ENCODE peak calls at places on chromosome 2, in ten cellular contexts. U, A, F, B, N, V, M, E, K and D are unnamed samples.

GRCh38 chr2:46780801-46781445 is 134.7 kb downstream of the MCFD2 start:
- DNase-seq in U (peak), A (no peak), F (peak), B (peak), N (no peak), V (no peak), M (no peak), E (no peak), K (no peak), D (no peak)

GRCh38 chr2:137173514-137173913 is 408.2 kb downstream of the THSD7B start:
- DNase-seq in U (peak), A (peak), F (peak), B (no peak), N (no peak), V (no peak), M (no peak), E (no peak), K (no peak), D (no peak)

GRCh38 chr2:74513605-74514367 is 464 bp upstream of the TLX2 start:
- DNase-seq in U (no peak), A (no peak), F (no peak), B (no peak), N (no peak), V (no peak), M (no peak), E (peak), K (peak), D (no peak)

GRCh38 chr2:45904267-45904921 is 252.9 kb downstream of the PRKCE start:
- DNase-seq in U (no peak), A (no peak), F (peak), B (no peak), N (no peak), V (no peak), M (no peak), E (no peak), K (peak), D (no peak)

GRCh38 chr2:70467831-70468810 is 85.5 kb downstream of the TGFA start:
- DNase-seq in U (no peak), A (no peak), F (no peak), B (no peak), N (no peak), V (no peak), M (no peak), E (no peak), K (no peak), D (no peak)

GRCh38 chr2:14903709-14904374 is 271.3 kb downstream of the LRATD1 start:
- DNase-seq in U (peak), A (peak), F (no peak), B (peak), N (no peak), V (peak), M (no peak), E (peak), K (peak), D (no peak)

GRCh38 chr2:10167316-10167715 is 44.8 kb downstream of the RRM2 start:
- DNase-seq in U (no peak), A (no peak), F (no peak), B (no peak), N (no peak), V (no peak), M (no peak), E (no peak), K (no peak), D (no peak)

GRCh38 chr2:142961202-142961601 is 83.7 kb downstream of the KYNU start:
- DNase-seq in U (no peak), A (no peak), F (no peak), B (no peak), N (no peak), V (no peak), M (no peak), E (no peak), K (no peak), D (no peak)

GRCh38 chr2:136363921-136364320 is 246.0 kb upstream of the CXCR4 start:
- DNase-seq in U (no peak), A (no peak), F (no peak), B (no peak), N (no peak), V (no peak), M (no peak), E (no peak), K (no peak), D (no peak)

GRCh38 chr2:18585526-18585925 is 3.8 kb downstream of the NT5C1B start:
- DNase-seq in U (no peak), A (no peak), F (no peak), B (no peak), N (no peak), V (no peak), M (no peak), E (no peak), K (no peak), D (no peak)